ENCODE peak calls at places on chromosomes 6 and 20, in four cellular contexts. One of them, this sample, is unnamed.

GRCh38 chr6:100172322-100172713 is 178.3 kb upstream of the MCHR2 start:
- DNase-seq in K562: no peak
- DNase-seq in HepG2: no peak
- DNase-seq in GM12878: no peak
- DNase-seq in this sample: no peak

GRCh38 chr6:2498224-2498623 is 252.5 kb downstream of the MYLK4 start:
- DNase-seq in K562: no peak
- DNase-seq in HepG2: no peak
- DNase-seq in GM12878: no peak
- DNase-seq in this sample: no peak

GRCh38 chr20:13333793-13334192 is 112.7 kb downstream of the ISM1 start:
- DNase-seq in K562: no peak
- DNase-seq in HepG2: no peak
- DNase-seq in GM12878: no peak
- DNase-seq in this sample: no peak

GRCh38 chr6:21109421-21110178 is 484.0 kb upstream of the SOX4 start:
- DNase-seq in K562: peak; percentile 25
- DNase-seq in HepG2: peak; percentile 33
- DNase-seq in GM12878: peak; percentile 19
- DNase-seq in this sample: no peak

GRCh38 chr20:9241232-9241692 is 172.4 kb downstream of the PLCB4 start:
- DNase-seq in K562: no peak
- DNase-seq in HepG2: no peak
- DNase-seq in GM12878: no peak
- DNase-seq in this sample: no peak

GRCh38 chr6:119749341-119749740 is 399.8 kb upstream of the MAN1A1 start:
- DNase-seq in K562: no peak
- DNase-seq in HepG2: no peak
- DNase-seq in GM12878: no peak
- DNase-seq in this sample: no peak

GRCh38 chr6:56377295-56377694 is 129.9 kb upstream of the COL21A1 start:
- DNase-seq in K562: no peak
- DNase-seq in HepG2: no peak
- DNase-seq in GM12878: no peak
- DNase-seq in this sample: no peak

GRCh38 chr6:9502991-9503761 is 911.7 kb downstream of the TFAP2A start:
- DNase-seq in K562: no peak
- DNase-seq in HepG2: no peak
- DNase-seq in GM12878: no peak
- DNase-seq in this sample: no peak

GRCh38 chr20:41003143-41003932 is 25.3 kb upstream of the TOP1 start:
- DNase-seq in K562: peak; percentile 75
- DNase-seq in HepG2: peak; percentile 99
- DNase-seq in GM12878: no peak
- DNase-seq in this sample: no peak

GRCh38 chr6:168711049-168711640 is 270.2 kb downstream of the SMOC2 start:
- DNase-seq in K562: peak; percentile 9
- DNase-seq in HepG2: no peak
- DNase-seq in GM12878: no peak
- DNase-seq in this sample: peak; percentile 27

GRCh38 chr6:24283043-24283985 is 74.5 kb downstream of the DCDC2 start:
- DNase-seq in K562: peak; percentile 65
- DNase-seq in HepG2: peak; percentile 90
- DNase-seq in GM12878: peak; percentile 59
- DNase-seq in this sample: peak; percentile 81

GRCh38 chr6:147438758-147439528 is 69.5 kb upstream of the SAMD5 start:
- DNase-seq in K562: no peak
- DNase-seq in HepG2: no peak
- DNase-seq in GM12878: no peak
- DNase-seq in this sample: no peak

GRCh38 chr20:60306105-60306504 is 347.9 kb downstream of the CDH26 start:
- DNase-seq in K562: no peak
- DNase-seq in HepG2: no peak
- DNase-seq in GM12878: no peak
- DNase-seq in this sample: no peak

GRCh38 chr6:109383438-109383940 is 1.2 kb upstream of the CD164 start:
- DNase-seq in K562: no peak
- DNase-seq in HepG2: peak; percentile 13
- DNase-seq in GM12878: no peak
- DNase-seq in this sample: no peak

GRCh38 chr6:10316327-10316726 is 98.5 kb downstream of the TFAP2A start:
- DNase-seq in K562: peak; percentile 82
- DNase-seq in HepG2: no peak
- DNase-seq in GM12878: no peak
- DNase-seq in this sample: peak; percentile 50

GRCh38 chr6:76275746-76276145 is 203.3 kb upstream of the IMPG1 start:
- DNase-seq in K562: no peak
- DNase-seq in HepG2: no peak
- DNase-seq in GM12878: no peak
- DNase-seq in this sample: peak; percentile 15

GRCh38 chr6:158213925-158214674 is 46.0 kb downstream of the GTF2H5 start:
- DNase-seq in K562: peak; percentile 87
- DNase-seq in HepG2: peak; percentile 84
- DNase-seq in GM12878: peak; percentile 23
- DNase-seq in this sample: peak; percentile 74

GRCh38 chr6:109961666-109962065 is 16.4 kb upstream of the GPR6 start:
- DNase-seq in K562: no peak
- DNase-seq in HepG2: no peak
- DNase-seq in GM12878: no peak
- DNase-seq in this sample: no peak

GRCh38 chr6:149094156-149094555 is 223.4 kb upstream of the TAB2 start:
- DNase-seq in K562: no peak
- DNase-seq in HepG2: no peak
- DNase-seq in GM12878: no peak
- DNase-seq in this sample: no peak

GRCh38 chr20:61744691-61745396 is 320.8 kb downstream of the TAF4 start:
- DNase-seq in K562: peak; percentile 6
- DNase-seq in HepG2: no peak
- DNase-seq in GM12878: no peak
- DNase-seq in this sample: no peak

GRCh38 chr20:1686151-1686748 is 28.7 kb upstream of the SIRPG start:
- DNase-seq in K562: no peak
- DNase-seq in HepG2: no peak
- DNase-seq in GM12878: no peak
- DNase-seq in this sample: no peak

GRCh38 chr20:35387334-35387733 is 24.4 kb downstream of the UQCC1 start:
- DNase-seq in K562: no peak
- DNase-seq in HepG2: peak; percentile 77
- DNase-seq in GM12878: no peak
- DNase-seq in this sample: no peak

GRCh38 chr6:158645064-158646022 is 800 bp upstream of the DYNLT1 start:
- DNase-seq in K562: no peak
- DNase-seq in HepG2: no peak
- DNase-seq in GM12878: no peak
- DNase-seq in this sample: no peak

GRCh38 chr6:118408863-118409262 is 139.2 kb upstream of the PLN start:
- DNase-seq in K562: peak; percentile 45
- DNase-seq in HepG2: no peak
- DNase-seq in GM12878: no peak
- DNase-seq in this sample: no peak

GRCh38 chr6:7732219-7732618 is 6.3 kb downstream of the BMP6 start:
- DNase-seq in K562: no peak
- DNase-seq in HepG2: no peak
- DNase-seq in GM12878: no peak
- DNase-seq in this sample: no peak

GRCh38 chr6:138229663-138230194 is 11.4 kb upstream of the PBOV1 start:
- DNase-seq in K562: no peak
- DNase-seq in HepG2: no peak
- DNase-seq in GM12878: no peak
- DNase-seq in this sample: no peak

GRCh38 chr6:22557007-22557406 is 12.4 kb upstream of the HDGFL1 start:
- DNase-seq in K562: no peak
- DNase-seq in HepG2: no peak
- DNase-seq in GM12878: no peak
- DNase-seq in this sample: no peak
- TF ChIP-seq FOXM1 in K562: no peak
- TF ChIP-seq FOXM1 in HepG2: no peak
- TF ChIP-seq FOXM1 in GM12878: no peak
- TF ChIP-seq FOXM1 in this sample: no peak

DNA sequence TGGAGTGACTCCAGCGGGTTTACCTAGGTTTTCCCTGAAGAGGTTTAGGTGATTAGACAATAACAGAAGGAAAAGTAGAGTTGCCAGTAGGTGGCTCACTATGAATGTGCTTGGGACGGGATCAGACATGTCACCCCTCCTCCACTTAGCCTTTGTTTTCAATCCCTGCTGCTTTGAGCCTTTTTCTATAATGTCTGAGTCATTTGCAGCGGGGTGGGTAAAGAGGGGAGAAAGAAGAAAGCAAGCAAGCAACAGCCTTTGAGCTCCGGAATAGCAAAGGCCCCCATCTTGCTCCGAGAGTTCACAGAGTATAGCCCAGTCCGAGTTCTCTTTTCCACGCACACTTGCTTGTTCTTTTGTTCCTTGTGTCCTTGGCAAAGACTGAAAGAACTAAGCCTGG is 129.1 kb downstream of the PACRG start:
- DNase-seq in K562: peak; percentile 28
- DNase-seq in HepG2: peak; percentile 64
- DNase-seq in GM12878: no peak
- DNase-seq in this sample: peak; percentile 65
- TF ChIP-seq BHLHE40 in K562: no peak
- TF ChIP-seq BHLHE40 in HepG2: no peak
- TF ChIP-seq BHLHE40 in GM12878: no peak
- TF ChIP-seq BHLHE40 in this sample: no peak

GRCh38 chr6:127481628-127482027 is 22.4 kb upstream of the KIAA0408 start:
- DNase-seq in K562: no peak
- DNase-seq in HepG2: no peak
- DNase-seq in GM12878: no peak
- DNase-seq in this sample: no peak
- TF ChIP-seq SP1 in K562: no peak
- TF ChIP-seq SP1 in HepG2: no peak
- TF ChIP-seq SP1 in GM12878: no peak
- TF ChIP-seq SP1 in this sample: no peak

DNA sequence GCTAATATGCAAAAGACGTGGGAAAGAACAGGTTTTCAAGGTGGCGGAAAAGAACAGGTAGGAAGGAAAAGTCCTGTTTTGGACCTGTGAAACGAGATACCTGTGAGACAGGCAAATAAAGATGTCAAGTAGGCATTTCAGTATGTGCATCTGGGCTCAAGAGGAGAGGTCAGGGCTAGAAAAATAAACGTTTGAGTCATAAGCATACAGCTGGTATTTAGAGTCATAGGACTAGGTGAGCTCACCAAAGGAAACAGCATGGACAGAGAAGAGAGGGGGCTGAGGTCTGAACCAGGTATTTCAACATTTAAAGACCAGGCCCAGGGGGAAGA is 14.9 kb downstream of the MTFR2 start:
- DNase-seq in K562: no peak
- DNase-seq in HepG2: peak; percentile 23
- DNase-seq in GM12878: no peak
- DNase-seq in this sample: no peak
- TF ChIP-seq FOXM1 in K562: no peak
- TF ChIP-seq FOXM1 in HepG2: no peak
- TF ChIP-seq FOXM1 in GM12878: no peak
- TF ChIP-seq FOXM1 in this sample: no peak

GRCh38 chr6:31122803-31123706 is 2.8 kb upstream of the CDSN start:
- DNase-seq in K562: peak; percentile 65
- DNase-seq in HepG2: peak; percentile 41
- DNase-seq in GM12878: no peak
- DNase-seq in this sample: no peak

GRCh38 chr6:31125162-31125561 is 4.9 kb upstream of the CDSN start:
- DNase-seq in K562: no peak
- DNase-seq in HepG2: no peak
- DNase-seq in GM12878: no peak
- DNase-seq in this sample: no peak

GRCh38 chr6:31128093-31128676 is 7.9 kb upstream of the CDSN start:
- DNase-seq in K562: peak; percentile 80
- DNase-seq in HepG2: peak; percentile 48
- DNase-seq in GM12878: peak; percentile 13
- DNase-seq in this sample: peak; percentile 76

GRCh38 chr6:31126416-31127175 is 6.3 kb upstream of the CDSN start:
- DNase-seq in K562: peak; percentile 50
- DNase-seq in HepG2: no peak
- DNase-seq in GM12878: no peak
- DNase-seq in this sample: no peak

GRCh38 chr6:31125586-31126363 is 5.5 kb upstream of the CDSN start:
- DNase-seq in K562: no peak
- DNase-seq in HepG2: no peak
- DNase-seq in GM12878: no peak
- DNase-seq in this sample: no peak
- TF ChIP-seq BHLHE40 in K562: no peak
- TF ChIP-seq BHLHE40 in HepG2: no peak
- TF ChIP-seq BHLHE40 in GM12878: no peak
- TF ChIP-seq BHLHE40 in this sample: no peak

GRCh38 chr6:13662651-13663334 is 47.7 kb downstream of the NOL7 start:
- DNase-seq in K562: no peak
- DNase-seq in HepG2: no peak
- DNase-seq in GM12878: no peak
- DNase-seq in this sample: no peak
- TF ChIP-seq SP1 in K562: no peak
- TF ChIP-seq SP1 in HepG2: no peak
- TF ChIP-seq SP1 in GM12878: no peak
- TF ChIP-seq SP1 in this sample: no peak